ENCODE peak calls at places on chromosome 20, in seven cellular contexts. One of them, this sample, is unnamed.

GRCh38 chr20:46483879-46484278 is 29.5 kb downstream of the ZNF334 start:
- DNase-seq in body of pancreas: no peak
- DNase-seq in HCT116: no peak
- DNase-seq in stomach: no peak
- DNase-seq in A549: no peak
- DNase-seq in H1: no peak
- DNase-seq in tibial nerve: no peak
- DNase-seq in this sample: no peak

GRCh38 chr20:12358006-12358654 is 440.4 kb downstream of the BTBD3 start:
- DNase-seq in body of pancreas: no peak
- DNase-seq in HCT116: no peak
- DNase-seq in stomach: no peak
- DNase-seq in A549: no peak
- DNase-seq in H1: no peak
- DNase-seq in tibial nerve: no peak
- DNase-seq in this sample: no peak

GRCh38 chr20:33647603-33648395 is 14.3 kb upstream of the C20orf144 start:
- DNase-seq in body of pancreas: peak; percentile 57
- DNase-seq in HCT116: no peak
- DNase-seq in stomach: peak; percentile 59
- DNase-seq in A549: no peak
- DNase-seq in H1: no peak
- DNase-seq in tibial nerve: no peak
- DNase-seq in this sample: no peak

GRCh38 chr20:33733654-33734576 is 2.1 kb downstream of the ZNF341 start:
- DNase-seq in body of pancreas: peak; percentile 33
- DNase-seq in HCT116: no peak
- DNase-seq in stomach: peak; percentile 32
- DNase-seq in A549: peak; percentile 71
- DNase-seq in H1: peak; percentile 49
- DNase-seq in tibial nerve: no peak
- DNase-seq in this sample: no peak

GRCh38 chr20:57079016-57080005 is 187.1 kb downstream of the BMP7 start:
- DNase-seq in body of pancreas: no peak
- DNase-seq in HCT116: no peak
- DNase-seq in stomach: no peak
- DNase-seq in A549: no peak
- DNase-seq in H1: no peak
- DNase-seq in tibial nerve: no peak
- DNase-seq in this sample: no peak

GRCh38 chr20:3751664-3752385 is 15.7 kb downstream of the ADISSP start:
- DNase-seq in body of pancreas: peak; percentile 76
- DNase-seq in HCT116: no peak
- DNase-seq in stomach: peak; percentile 72
- DNase-seq in A549: no peak
- DNase-seq in H1: peak; percentile 89
- DNase-seq in tibial nerve: no peak
- DNase-seq in this sample: no peak

GRCh38 chr20:47672886-47673670 is 112.2 kb downstream of the SULF2 start:
- DNase-seq in body of pancreas: no peak
- DNase-seq in HCT116: no peak
- DNase-seq in stomach: no peak
- DNase-seq in A549: no peak
- DNase-seq in H1: no peak
- DNase-seq in tibial nerve: no peak
- DNase-seq in this sample: no peak

GRCh38 chr20:35610833-35611427 is 4.7 kb upstream of the SPAG4 start:
- DNase-seq in body of pancreas: peak; percentile 40
- DNase-seq in HCT116: no peak
- DNase-seq in stomach: peak; percentile 50
- DNase-seq in A549: no peak
- DNase-seq in H1: no peak
- DNase-seq in tibial nerve: no peak
- DNase-seq in this sample: no peak

GRCh38 chr20:21981179-21981578 is 275.7 kb downstream of the PAX1 start:
- DNase-seq in body of pancreas: no peak
- DNase-seq in HCT116: no peak
- DNase-seq in stomach: no peak
- DNase-seq in A549: no peak
- DNase-seq in H1: no peak
- DNase-seq in tibial nerve: no peak
- DNase-seq in this sample: no peak

GRCh38 chr20:44029848-44030230 is 115.2 kb downstream of the TOX2 start:
- DNase-seq in body of pancreas: no peak
- DNase-seq in HCT116: no peak
- DNase-seq in stomach: no peak
- DNase-seq in A549: no peak
- DNase-seq in H1: no peak
- DNase-seq in tibial nerve: no peak
- DNase-seq in this sample: no peak

GRCh38 chr20:63972312-63973159 is 2.8 kb upstream of the ZNF512B start:
- DNase-seq in body of pancreas: no peak
- DNase-seq in HCT116: no peak
- DNase-seq in stomach: no peak
- DNase-seq in A549: no peak
- DNase-seq in H1: no peak
- DNase-seq in tibial nerve: no peak
- DNase-seq in this sample: no peak

GRCh38 chr20:12354725-12355124 is 437.0 kb downstream of the BTBD3 start:
- DNase-seq in body of pancreas: no peak
- DNase-seq in HCT116: no peak
- DNase-seq in stomach: no peak
- DNase-seq in A549: no peak
- DNase-seq in H1: no peak
- DNase-seq in tibial nerve: no peak
- DNase-seq in this sample: no peak

GRCh38 chr20:2402271-2402980 is 21.7 kb downstream of the TGM6 start:
- DNase-seq in body of pancreas: no peak
- DNase-seq in HCT116: peak; percentile 34
- DNase-seq in stomach: no peak
- DNase-seq in A549: peak; percentile 58
- DNase-seq in H1: no peak
- DNase-seq in tibial nerve: no peak
- DNase-seq in this sample: no peak

GRCh38 chr20:22462975-22463914 is 121.1 kb downstream of the FOXA2 start:
- DNase-seq in body of pancreas: no peak
- DNase-seq in HCT116: no peak
- DNase-seq in stomach: no peak
- DNase-seq in A549: no peak
- DNase-seq in H1: no peak
- DNase-seq in tibial nerve: no peak
- DNase-seq in this sample: no peak

GRCh38 chr20:400121-400450 is 8.0 kb upstream of the RBCK1 start:
- DNase-seq in body of pancreas: no peak
- DNase-seq in HCT116: no peak
- DNase-seq in stomach: no peak
- DNase-seq in A549: no peak
- DNase-seq in H1: no peak
- DNase-seq in tibial nerve: no peak
- DNase-seq in this sample: no peak

GRCh38 chr20:45029884-45030283 is 63.6 kb downstream of the STK4 start:
- DNase-seq in body of pancreas: no peak
- DNase-seq in HCT116: no peak
- DNase-seq in stomach: no peak
- DNase-seq in A549: no peak
- DNase-seq in H1: no peak
- DNase-seq in tibial nerve: no peak
- DNase-seq in this sample: no peak

GRCh38 chr20:9756660-9757059 is 82.2 kb downstream of the PAK5 start:
- DNase-seq in body of pancreas: no peak
- DNase-seq in HCT116: no peak
- DNase-seq in stomach: no peak
- DNase-seq in A549: no peak
- DNase-seq in H1: no peak
- DNase-seq in tibial nerve: no peak
- DNase-seq in this sample: no peak
- TF ChIP-seq POLR2A in body of pancreas: no peak
- TF ChIP-seq POLR2A in HCT116: no peak
- TF ChIP-seq POLR2A in stomach: no peak
- TF ChIP-seq POLR2A in A549: no peak
- TF ChIP-seq POLR2A in H1: no peak
- TF ChIP-seq POLR2A in tibial nerve: no peak
- TF ChIP-seq POLR2A in this sample: no peak

GRCh38 chr20:41575412-41575811 is 42.8 kb downstream of the CHD6 start:
- DNase-seq in body of pancreas: no peak
- DNase-seq in HCT116: no peak
- DNase-seq in stomach: no peak
- DNase-seq in A549: no peak
- DNase-seq in H1: no peak
- DNase-seq in tibial nerve: no peak
- DNase-seq in this sample: no peak

GRCh38 chr20:41572010-41572572 is 46.1 kb downstream of the CHD6 start:
- DNase-seq in body of pancreas: peak; percentile 35
- DNase-seq in HCT116: no peak
- DNase-seq in stomach: no peak
- DNase-seq in A549: no peak
- DNase-seq in H1: no peak
- DNase-seq in tibial nerve: no peak
- DNase-seq in this sample: no peak

GRCh38 chr20:41574802-41575389 is 43.3 kb downstream of the CHD6 start:
- DNase-seq in body of pancreas: no peak
- DNase-seq in HCT116: no peak
- DNase-seq in stomach: no peak
- DNase-seq in A549: no peak
- DNase-seq in H1: no peak
- DNase-seq in tibial nerve: no peak
- DNase-seq in this sample: no peak

GRCh38 chr20:41571006-41571405 is 47.2 kb downstream of the CHD6 start:
- DNase-seq in body of pancreas: no peak
- DNase-seq in HCT116: no peak
- DNase-seq in stomach: no peak
- DNase-seq in A549: no peak
- DNase-seq in H1: no peak
- DNase-seq in tibial nerve: no peak
- DNase-seq in this sample: no peak

DNA sequence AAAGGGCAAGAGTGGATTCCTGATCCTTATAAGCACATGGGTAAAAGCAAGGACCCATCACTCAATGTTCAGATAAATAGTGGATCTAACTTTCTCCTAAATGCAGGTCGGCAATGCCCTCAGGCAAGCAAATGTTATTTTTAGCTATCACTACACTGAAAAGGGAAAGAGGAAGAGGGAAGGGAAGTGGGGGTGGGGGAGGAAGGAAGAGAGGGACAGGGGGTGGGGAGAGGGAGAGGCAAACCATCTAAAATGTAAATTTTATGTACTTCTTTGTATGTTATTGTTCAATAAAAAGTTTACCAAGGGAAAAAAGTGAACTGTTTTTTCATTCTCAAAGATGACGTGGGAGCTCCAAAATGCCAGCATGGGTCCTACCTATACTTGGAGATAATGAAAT is 44.2 kb downstream of the CHD6 start:
- DNase-seq in body of pancreas: no peak
- DNase-seq in HCT116: no peak
- DNase-seq in stomach: no peak
- DNase-seq in A549: no peak
- DNase-seq in H1: no peak
- DNase-seq in tibial nerve: no peak
- DNase-seq in this sample: no peak
- H3K4me1 ChIP-seq in body of pancreas: peaks cover 32% of the 10 kb centered on the region
- H3K4me1 ChIP-seq in HCT116: no peaks in the 10 kb centered on the region
- H3K4me1 ChIP-seq in stomach: no peaks in the 10 kb centered on the region
- H3K4me1 ChIP-seq in A549: peaks cover 32% of the 10 kb centered on the region
- H3K4me1 ChIP-seq in H1: peaks cover 15% of the 10 kb centered on the region
- H3K4me1 ChIP-seq in tibial nerve: peaks cover 19% of the 10 kb centered on the region
- H3K4me1 ChIP-seq in this sample: peaks cover 8% of the 10 kb centered on the region

DNA sequence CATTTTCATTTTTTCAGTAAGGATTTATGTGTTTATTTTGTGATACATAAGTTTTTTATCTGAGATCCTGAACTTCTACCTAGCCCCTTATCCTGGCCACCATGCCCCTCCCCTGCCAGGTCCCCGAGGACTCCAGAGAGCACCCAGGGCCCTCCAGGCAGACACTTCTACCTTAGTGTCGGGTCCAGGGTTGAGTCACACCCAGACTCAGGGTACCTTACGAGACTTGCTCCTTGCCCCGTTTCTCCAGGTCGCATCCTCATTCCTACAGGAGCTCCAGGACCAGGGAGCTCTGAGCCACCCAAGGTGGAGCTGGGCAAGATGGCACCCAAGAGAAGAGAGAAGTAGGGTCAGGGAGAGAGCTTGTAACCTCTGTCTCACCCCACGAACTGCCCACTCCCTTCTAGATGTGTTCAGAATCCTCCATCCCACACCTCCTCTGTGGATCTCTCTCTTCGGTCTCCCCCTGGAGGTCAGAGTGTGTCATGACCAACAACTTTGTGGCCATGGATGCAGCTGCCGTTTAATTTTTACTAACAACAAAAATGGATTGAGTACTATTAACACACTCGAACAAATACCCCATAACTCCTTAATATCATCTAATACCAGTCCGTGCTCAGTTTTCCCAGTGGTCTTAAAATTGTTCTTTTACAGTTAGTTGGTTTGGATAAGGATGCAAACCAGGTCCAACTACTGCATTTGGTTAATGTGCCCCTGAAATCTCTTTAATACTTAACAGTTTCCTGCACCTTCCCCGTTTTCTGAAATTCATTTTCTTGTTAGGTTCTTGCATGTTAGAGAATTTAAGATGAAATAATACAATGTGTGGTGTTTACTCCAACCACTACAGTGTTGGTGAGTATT is 130.6 kb upstream of the INSM1 start:
- DNase-seq in body of pancreas: peak; percentile 49
- DNase-seq in HCT116: peak; percentile 28
- DNase-seq in stomach: peak; percentile 36
- DNase-seq in A549: peak; percentile 76
- DNase-seq in H1: peak; percentile 65
- DNase-seq in tibial nerve: no peak
- DNase-seq in this sample: no peak
- TF ChIP-seq POLR2A in body of pancreas: no peak
- TF ChIP-seq POLR2A in HCT116: no peak
- TF ChIP-seq POLR2A in stomach: no peak
- TF ChIP-seq POLR2A in A549: no peak
- TF ChIP-seq POLR2A in H1: no peak
- TF ChIP-seq POLR2A in tibial nerve: no peak
- TF ChIP-seq POLR2A in this sample: no peak

GRCh38 chr20:58897493-58897892 is 45.0 kb downstream of the GNAS start:
- DNase-seq in body of pancreas: no peak
- DNase-seq in HCT116: no peak
- DNase-seq in stomach: no peak
- DNase-seq in A549: no peak
- DNase-seq in H1: no peak
- DNase-seq in tibial nerve: no peak
- DNase-seq in this sample: no peak

GRCh38 chr20:58895796-58896180 is 43.3 kb downstream of the GNAS start:
- DNase-seq in body of pancreas: no peak
- DNase-seq in HCT116: no peak
- DNase-seq in stomach: no peak
- DNase-seq in A549: no peak
- DNase-seq in H1: no peak
- DNase-seq in tibial nerve: no peak
- DNase-seq in this sample: no peak

GRCh38 chr20:58895099-58895795 is 42.7 kb downstream of the GNAS start:
- DNase-seq in body of pancreas: no peak
- DNase-seq in HCT116: no peak
- DNase-seq in stomach: no peak
- DNase-seq in A549: no peak
- DNase-seq in H1: no peak
- DNase-seq in tibial nerve: no peak
- DNase-seq in this sample: no peak

GRCh38 chr20:58898629-58899028 is 46.1 kb downstream of the GNAS start:
- DNase-seq in body of pancreas: no peak
- DNase-seq in HCT116: no peak
- DNase-seq in stomach: no peak
- DNase-seq in A549: no peak
- DNase-seq in H1: no peak
- DNase-seq in tibial nerve: no peak
- DNase-seq in this sample: no peak

GRCh38 chr20:58896820-58897219 is 44.3 kb downstream of the GNAS start:
- DNase-seq in body of pancreas: no peak
- DNase-seq in HCT116: no peak
- DNase-seq in stomach: no peak
- DNase-seq in A549: no peak
- DNase-seq in H1: no peak
- DNase-seq in tibial nerve: no peak
- DNase-seq in this sample: no peak
- H3K4me1 ChIP-seq in body of pancreas: peaks cover 60% of the 10 kb centered on the region
- H3K4me1 ChIP-seq in HCT116: peaks cover 15% of the 10 kb centered on the region
- H3K4me1 ChIP-seq in stomach: peaks cover 56% of the 10 kb centered on the region
- H3K4me1 ChIP-seq in A549: peaks cover 37% of the 10 kb centered on the region
- H3K4me1 ChIP-seq in H1: peaks cover 38% of the 10 kb centered on the region
- H3K4me1 ChIP-seq in tibial nerve: peaks cover 49% of the 10 kb centered on the region
- H3K4me1 ChIP-seq in this sample: peaks cover 20% of the 10 kb centered on the region